ENCODE peak calls at places on chromosomes 16 and 17, in nine cellular contexts. X is NCI-H446, Q is HuH-7, E is NCI-H1105, K is activated T-cell treated with anti-CD3 and anti-CD28 coated beads for 4 hours, F is skeletal muscle cell, Z is NCI-H460, G is SK-N-SH, O is memory B cell. J is an unnamed sample.

GRCh38 chr17:1999557-2000251 is 25.4 kb downstream of the RTN4RL1 start:
- DNase-seq in X (no peak), Q (peak), E (no peak), K (no peak), F (no peak), Z (no peak), G (peak), O (no peak), J (peak)

GRCh38 chr16:3266873-3267537 is 10.6 kb upstream of the MEFV start:
- DNase-seq in X (peak), Q (no peak), E (peak), K (no peak), F (no peak), Z (no peak), G (peak), O (no peak), J (peak)

GRCh38 chr16:60929-61878 is 7.6 kb downstream of the SNRNP25 start:
- DNase-seq in X (no peak), Q (no peak), E (no peak), K (no peak), F (no peak), Z (no peak), G (no peak), O (no peak), J (no peak)

GRCh38 chr16:66926171-66926570 is 836 bp upstream of the RRAD start:
- DNase-seq in X (peak), Q (no peak), E (no peak), K (no peak), F (no peak), Z (no peak), G (no peak), O (no peak), J (no peak)

GRCh38 chr17:76477576-76477975 is 10.2 kb downstream of the AANAT start:
- DNase-seq in X (no peak), Q (no peak), E (no peak), K (no peak), F (no peak), Z (no peak), G (no peak), O (no peak), J (no peak)

GRCh38 chr16:638034-638543 is 2.0 kb upstream of the METTL26 start:
- DNase-seq in X (no peak), Q (no peak), E (no peak), K (no peak), F (no peak), Z (no peak), G (no peak), O (no peak), J (no peak)

GRCh38 chr17:63675231-63675606 is 24.7 kb downstream of the LIMD2 start:
- DNase-seq in X (no peak), Q (no peak), E (no peak), K (no peak), F (no peak), Z (no peak), G (peak), O (no peak), J (no peak)

GRCh38 chr17:81809556-81809998 is 5.6 kb downstream of the GCGR start:
- DNase-seq in X (no peak), Q (no peak), E (no peak), K (no peak), F (no peak), Z (no peak), G (no peak), O (no peak), J (no peak)

GRCh38 chr16:27676807-27677206 is 126.9 kb downstream of the KATNIP start:
- DNase-seq in X (no peak), Q (no peak), E (no peak), K (no peak), F (peak), Z (no peak), G (no peak), O (no peak), J (no peak)

GRCh38 chr16:85422374-85423185 is 190.5 kb upstream of the GSE1 start:
- DNase-seq in X (no peak), Q (peak), E (no peak), K (no peak), F (no peak), Z (no peak), G (no peak), O (no peak), J (peak)

J was measured in T47D.